ENCODE peak calls at places on chromosomes 1 and 21, in six cellular contexts. U is heart left ventricle, C is tibial artery, Y is left ventricle myocardium inferior, X is astrocyte of the spinal cord, D is dorsolateral prefrontal cortex. J is an unnamed sample.

GRCh38 chr1:40944841-40945430 is 34.6 kb upstream of the CTPS1 start:
- DNase-seq in D (no peak), Y (no peak), U (no peak), X (peak; percentile 22), C (peak; percentile 72), J (no peak)

GRCh38 chr1:37474697-37475379 is 458 bp downstream of the ZC3H12A start:
- DNase-seq in X (peak; percentile 24), U (no peak), D (no peak), C (no peak), Y (no peak), J (no peak)

GRCh38 chr1:212622467-212622866 is 13.9 kb downstream of the ATF3 start:
- DNase-seq in D (no peak), C (no peak), Y (no peak), X (no peak), U (no peak), J (no peak)

GRCh38 chr1:47853059-47853458 is 144.1 kb downstream of the TRABD2B start:
- DNase-seq in U (no peak), C (peak; percentile 37), Y (no peak), D (no peak), X (no peak), J (no peak)

GRCh38 chr1:159914252-159915018 is 10.9 kb downstream of the TAGLN2 start:
- DNase-seq in C (no peak), D (no peak), X (no peak), Y (no peak), U (no peak), J (no peak)

GRCh38 chr1:12275370-12275769 is 45.5 kb downstream of the VPS13D start:
- DNase-seq in D (no peak), X (peak; percentile 29), Y (peak; percentile 28), U (no peak), C (no peak), J (peak; percentile 58)

GRCh38 chr1:86151427-86151826 is 5.1 kb downstream of the COL24A1 start:
- DNase-seq in D (no peak), C (no peak), X (peak; percentile 54), Y (no peak), U (no peak), J (no peak)

GRCh38 chr1:86913399-86913895 is 479 bp downstream of the SELENOF start:
- DNase-seq in D (no peak), Y (no peak), C (no peak), U (no peak), X (peak; percentile 63), J (no peak)

GRCh38 chr1:92808353-92808752 is 23.4 kb upstream of the EVI5 start:
- DNase-seq in C (no peak), D (no peak), U (no peak), Y (no peak), X (no peak), J (no peak)

GRCh38 chr1:73065585-73065984 is 783.2 kb upstream of the NEGR1 start:
- DNase-seq in D (no peak), C (no peak), Y (no peak), X (no peak), U (no peak), J (no peak)

GRCh38 chr1:72177711-72178110 is 104.6 kb downstream of the NEGR1 start:
- DNase-seq in C (no peak), Y (no peak), X (peak; percentile 45), D (no peak), U (no peak), J (no peak)

GRCh38 chr1:113978863-113979702 is at the start of gene OLFML3:
- DNase-seq in X (peak; percentile 95), Y (peak; percentile 80), C (peak; percentile 91), U (peak; percentile 83), D (peak; percentile 80), J (peak; percentile 84)

GRCh38 chr21:31335957-31336738 is 7.9 kb downstream of the TIAM1 start:
- DNase-seq in C (no peak), U (no peak), X (peak; percentile 95), Y (no peak), D (peak; percentile 72), J (no peak)

GRCh38 chr1:229436178-229436577 is 2.3 kb upstream of the ACTA1 start:
- DNase-seq in D (no peak), C (no peak), X (no peak), Y (no peak), U (no peak), J (no peak)

GRCh38 chr1:2286923-2287322 is 58.8 kb downstream of the SKI start:
- DNase-seq in C (no peak), Y (no peak), D (no peak), X (no peak), U (no peak), J (no peak)

GRCh38 chr21:44751186-44751798 is 39.9 kb upstream of the TSPEAR start:
- DNase-seq in C (peak; percentile 48), Y (no peak), U (no peak), D (no peak), X (no peak), J (no peak)

GRCh38 chr1:3742439-3743298 is 9.6 kb upstream of the CCDC27 start:
- DNase-seq in C (no peak), U (peak; percentile 47), X (no peak), D (no peak), Y (no peak), J (no peak)

DNA sequence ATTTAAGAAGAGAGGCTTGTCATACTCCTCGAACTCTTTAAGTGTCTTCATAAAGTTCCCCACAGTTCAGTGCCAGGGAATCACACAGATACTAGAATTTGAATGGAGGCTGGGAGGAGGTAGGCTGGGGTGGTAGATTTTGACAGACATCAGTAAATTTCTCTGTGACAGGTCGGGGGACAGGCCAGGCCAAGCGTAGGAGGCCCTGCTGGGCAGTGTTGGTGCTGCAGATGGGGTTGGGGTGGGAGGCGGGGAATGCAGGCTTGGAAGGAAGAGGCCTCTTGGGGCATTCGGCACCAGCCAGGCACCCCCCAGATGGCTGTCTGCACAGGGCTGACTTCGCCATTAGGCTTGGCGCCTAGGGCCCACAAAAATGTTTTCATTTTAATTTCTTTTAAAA is 84.0 kb downstream of the MAN1C1 start:
- DNase-seq in C (no peak), Y (no peak), D (no peak), X (no peak), U (no peak), J (no peak)
- TF ChIP-seq CTCF in C (peak; percentile 30), Y (peak; percentile 27), D (no peak), X (peak; percentile 16), U (peak; percentile 16), J (no peak)

GRCh38 chr1:70893381-70893780 is 154.2 kb downstream of the PTGER3 start:
- DNase-seq in D (no peak), C (no peak), Y (no peak), U (no peak), X (no peak), J (no peak)

GRCh38 chr1:70892140-70892539 is 155.5 kb downstream of the PTGER3 start:
- DNase-seq in Y (no peak), D (no peak), C (no peak), U (no peak), X (no peak), J (no peak)

GRCh38 chr1:70895531-70895930 is 152.1 kb downstream of the PTGER3 start:
- DNase-seq in D (no peak), X (no peak), Y (no peak), U (no peak), C (no peak), J (no peak)

GRCh38 chr1:70899735-70900134 is 147.9 kb downstream of the PTGER3 start:
- DNase-seq in U (no peak), X (no peak), D (no peak), Y (no peak), C (no peak), J (no peak)

GRCh38 chr1:70896224-70896623 is 151.4 kb downstream of the PTGER3 start:
- DNase-seq in U (no peak), C (no peak), Y (no peak), X (no peak), D (no peak), J (no peak)
- TF ChIP-seq CTCF in U (no peak), C (no peak), Y (peak; percentile 40), X (no peak), D (no peak), J (no peak)

DNA sequence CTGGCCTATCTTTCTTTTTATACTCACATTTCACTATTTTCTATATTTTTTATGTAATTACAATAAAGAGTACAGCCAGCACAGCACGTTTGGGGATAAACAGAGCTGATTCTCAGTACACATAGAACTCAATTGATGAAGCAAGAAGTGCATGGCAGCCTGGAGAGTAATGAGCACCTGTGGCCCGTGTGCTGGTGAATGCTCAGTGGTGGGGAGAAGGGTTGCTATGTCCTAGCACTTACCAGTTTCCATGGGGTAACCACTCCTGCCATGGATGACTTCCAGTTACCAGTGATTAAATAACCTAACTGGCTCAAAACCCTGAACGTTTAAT is 332.0 kb downstream of the CAMTA1 start:
- DNase-seq in X (no peak), U (no peak), Y (no peak), D (no peak), C (no peak), J (no peak)
- TF ChIP-seq CTCF in X (no peak), U (no peak), Y (peak; percentile 23), D (no peak), C (no peak), J (no peak)

GRCh38 chr1:13723810-13724209 is 23.8 kb downstream of the PRDM2 start:
- DNase-seq in X (no peak), D (no peak), Y (no peak), U (no peak), C (no peak), J (no peak)

GRCh38 chr1:13730301-13730700 is 30.3 kb downstream of the PRDM2 start:
- DNase-seq in U (no peak), D (no peak), Y (no peak), C (no peak), X (no peak), J (no peak)

GRCh38 chr1:13730751-13731482 is 30.9 kb downstream of the PRDM2 start:
- DNase-seq in C (no peak), Y (no peak), U (no peak), X (peak; percentile 43), D (no peak), J (no peak)

GRCh38 chr1:13728104-13728503 is 28.1 kb downstream of the PRDM2 start:
- DNase-seq in D (no peak), Y (no peak), C (no peak), U (no peak), X (no peak), J (no peak)

DNA sequence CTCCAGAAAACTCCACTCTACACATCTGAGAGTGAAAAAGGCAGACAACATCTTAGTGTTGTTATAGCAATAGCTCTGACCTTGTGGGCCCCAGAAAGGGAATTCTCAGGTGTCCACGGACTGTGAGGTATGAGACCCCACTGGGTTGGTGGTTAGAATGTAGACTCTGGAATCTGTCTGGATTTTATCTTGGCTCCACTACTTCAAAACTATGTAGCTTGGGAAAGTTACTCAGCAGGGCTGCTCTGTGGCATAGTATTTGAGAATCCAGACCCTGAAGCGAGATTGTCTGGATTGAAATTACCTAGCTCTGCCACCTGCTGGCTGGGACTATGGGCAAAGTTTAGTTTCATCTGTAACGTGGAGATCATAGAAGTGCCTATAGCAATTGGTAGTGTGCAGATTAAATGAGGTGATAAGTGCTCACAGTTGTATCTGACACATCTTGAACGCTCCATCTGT is 25.8 kb downstream of the PRDM2 start:
- DNase-seq in Y (no peak), C (no peak), X (peak; percentile 82), U (no peak), D (no peak), J (no peak)
- TF ChIP-seq CTCF in Y (peak; percentile 48), C (no peak), X (peak; percentile 54), U (no peak), D (peak; percentile 28), J (peak; percentile 39)

DNA sequence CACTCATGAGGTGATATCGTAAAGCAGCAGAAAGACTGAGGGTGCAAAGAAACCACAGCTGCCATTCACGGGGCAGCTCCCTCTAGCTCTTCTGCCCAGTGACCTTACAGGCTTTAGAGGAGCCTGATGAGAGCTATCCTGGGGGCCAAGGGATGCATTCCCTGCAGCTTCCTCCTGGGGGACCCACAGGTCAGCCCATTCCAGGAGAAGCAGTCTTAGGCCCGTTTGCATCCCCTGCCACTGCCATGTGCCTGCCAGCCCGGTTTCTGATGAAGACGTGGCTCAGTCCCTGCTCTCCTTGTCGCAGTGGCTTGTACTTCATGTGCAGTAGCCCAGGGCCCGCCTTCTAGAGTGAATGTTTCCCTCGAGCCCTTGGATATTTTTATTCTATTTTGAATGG is 22.8 kb downstream of the ATP5PO start:
- DNase-seq in D (no peak), C (no peak), X (no peak), Y (no peak), U (no peak), J (no peak)
- TF ChIP-seq CTCF in D (no peak), C (no peak), X (no peak), Y (no peak), U (no peak), J (no peak)

J was measured in mesothelial cell of epicardium.